ENCODE peak calls at places on chromosomes 3 and 15, in four cellular contexts. W is stimulated activated naive CD8-positive, alpha-beta T cell treated with anti-CD3 and anti-CD28 coated beads, Interleukin-15, Interleukin-2, amounts not matched to agents 100 U/mL and 50 U/mL, for 24 hours; H is HCT116; E is activated naive CD8-positive, alpha-beta T cell treated with anti-CD3 and anti-CD28 coated beads, Interleukin-2, amount 50 U/mL, for 24 hours. O is an unnamed sample.

GRCh38 chr3:13020159-13020558 is 53.1 kb downstream of the IQSEC1 start:
- ATAC-seq in W (no peak), H (no peak), E (no peak), O (no peak)

GRCh38 chr3:101876142-101876541 is 26.8 kb downstream of the NFKBIZ start:
- ATAC-seq in W (no peak), H (no peak), E (no peak), O (no peak)

GRCh38 chr3:115072265-115073008 is 74.7 kb downstream of the ZBTB20 start:
- ATAC-seq in W (no peak), H (peak), E (no peak), O (no peak)

GRCh38 chr15:73716417-73716816 is 32.2 kb downstream of the CD276 start:
- ATAC-seq in W (no peak), H (no peak), E (no peak), O (no peak)

GRCh38 chr15:70269991-70270751 is 172.5 kb upstream of the TLE3 start:
- ATAC-seq in W (no peak), H (no peak), E (no peak), O (no peak)

GRCh38 chr3:54146383-54147239 is 24.3 kb downstream of the CACNA2D3 start:
- ATAC-seq in W (no peak), H (peak), E (no peak), O (no peak)

GRCh38 chr3:49006591-49007067 is 562 bp upstream of the WDR6 start:
- ATAC-seq in W (no peak), H (no peak), E (no peak), O (no peak)

GRCh38 chr3:150158974-150159625 is 188.4 kb upstream of the PFN2 start:
- ATAC-seq in W (no peak), H (no peak), E (no peak), O (no peak)

GRCh38 chr15:34436126-34436955 is 1.3 kb downstream of the GOLGA8A start:
- ATAC-seq in W (peak), H (peak), E (peak), O (peak)

GRCh38 chr3:106126836-106127235 is 258.0 kb upstream of the CBLB start:
- ATAC-seq in W (no peak), H (no peak), E (no peak), O (no peak)

GRCh38 chr15:100111103-100112060 is 230.4 kb downstream of the ADAMTS17 start:
- ATAC-seq in W (peak), H (peak), E (peak), O (peak)

GRCh38 chr3:34275811-34276210 is 477.4 kb downstream of the PDCD6IP start:
- ATAC-seq in W (no peak), H (no peak), E (no peak), O (no peak)

GRCh38 chr3:37520802-37521350 is 340.8 kb upstream of the CTDSPL start:
- ATAC-seq in W (no peak), H (no peak), E (no peak), O (no peak)

GRCh38 chr15:60358935-60359672 is 38.7 kb downstream of the ANXA2 start:
- ATAC-seq in W (no peak), H (no peak), E (no peak), O (no peak)

GRCh38 chr15:73602444-73602843 is 30.7 kb downstream of the NPTN start:
- ATAC-seq in W (no peak), H (no peak), E (no peak), O (no peak)

GRCh38 chr3:150225986-150226385 is 182.1 kb upstream of the TSC22D2 start:
- ATAC-seq in W (no peak), H (no peak), E (no peak), O (no peak)

GRCh38 chr3:17077614-17078013 is 192.9 kb downstream of the PLCL2 start:
- ATAC-seq in W (no peak), H (no peak), E (no peak), O (no peak)

GRCh38 chr3:13045904-13046568 is 27.2 kb downstream of the IQSEC1 start:
- ATAC-seq in W (peak), H (no peak), E (peak), O (peak)

GRCh38 chr3:120203016-120203415 is 82.0 kb downstream of the GPR156 start:
- ATAC-seq in W (no peak), H (no peak), E (no peak), O (no peak)

O was measured in activated T-helper 17 cell treated with anti-CD3 and anti-CD28 coated beads, Interleukin-2, amount 50 U/mL, for 72 hours.